ENCODE peak calls at places on chromosomes 12 and 14, in four cellular contexts. U is fibroblast of the aortic adventitia, L is uterus, M is GM23338. A is an unnamed sample.

GRCh38 chr12:27383429-27384260 is 51.0 kb downstream of the BMAL2 start:
- DNase-seq in U (peak; percentile 94), L (peak; percentile 70), M (peak; percentile 91), A (peak; percentile 86)

GRCh38 chr14:102500190-102500661 is 9.3 kb downstream of the ANKRD9 start:
- DNase-seq in U (peak; percentile 96), L (peak; percentile 43), M (no peak), A (peak; percentile 84)

GRCh38 chr12:132322206-132323132 is 6.9 kb downstream of the GALNT9 start:
- DNase-seq in U (no peak), L (no peak), M (no peak), A (peak; percentile 10)

GRCh38 chr12:55842681-55843429 is at the start of gene MMP19:
- DNase-seq in U (peak; percentile 83), L (peak; percentile 80), M (peak; percentile 74), A (peak; percentile 86)

GRCh38 chr12:115599251-115599811 is 678.2 kb downstream of the MED13L start:
- DNase-seq in U (peak; percentile 4), L (no peak), M (peak; percentile 47), A (no peak)

GRCh38 chr12:92739099-92739498 is 36.3 kb downstream of the PLEKHG7 start:
- DNase-seq in U (peak; percentile 19), L (no peak), M (peak; percentile 5), A (no peak)

GRCh38 chr12:54413284-54414190 is 5.5 kb downstream of the ITGA5 start:
- DNase-seq in U (no peak), L (no peak), M (no peak), A (peak; percentile 34)

GRCh38 chr12:79982371-79983062 is 47.6 kb upstream of the PPP1R12A start:
- DNase-seq in U (peak; percentile 24), L (no peak), M (no peak), A (no peak)

GRCh38 chr12:68240975-68241374 is 12.4 kb downstream of the IL22 start:
- DNase-seq in U (peak; percentile 52), L (peak; percentile 55), M (no peak), A (peak; percentile 77)

GRCh38 chr14:94079891-94080605 is 954 bp downstream of the DDX24 start:
- DNase-seq in U (peak; percentile 32), L (no peak), M (no peak), A (peak; percentile 14)

GRCh38 chr12:51246254-51246853 is 7.7 kb downstream of the DAZAP2 start:
- DNase-seq in U (peak; percentile 56), L (no peak), M (no peak), A (peak; percentile 77)

GRCh38 chr12:25959069-25959961 is 833 bp downstream of the RASSF8 start:
- DNase-seq in U (peak; percentile 93), L (peak; percentile 78), M (peak; percentile 64), A (peak; percentile 89)

GRCh38 chr12:113867258-113867657 is 98.9 kb downstream of the RBM19 start:
- DNase-seq in U (no peak), L (no peak), M (peak; percentile 68), A (peak; percentile 12)

GRCh38 chr12:32033411-32033810 is 73.2 kb upstream of the BICD1 start:
- DNase-seq in U (no peak), L (no peak), M (no peak), A (no peak)

GRCh38 chr14:25358330-25358729 is 308.4 kb upstream of the STXBP6 start:
- DNase-seq in U (no peak), L (no peak), M (no peak), A (no peak)

GRCh38 chr14:83826838-83827237 is 1703.1 kb upstream of the FLRT2 start:
- DNase-seq in U (peak; percentile 0), L (no peak), M (peak; percentile 20), A (peak; percentile 58)

GRCh38 chr14:32307881-32308582 is 21.1 kb upstream of the AKAP6 start:
- DNase-seq in U (no peak), L (no peak), M (no peak), A (no peak)

GRCh38 chr14:86513056-86513455 is 983.1 kb downstream of the FLRT2 start:
- DNase-seq in U (no peak), L (no peak), M (no peak), A (no peak)

GRCh38 chr12:26031814-26032213 is 73.3 kb downstream of the RASSF8 start:
- DNase-seq in U (no peak), L (no peak), M (no peak), A (peak; percentile 73)

GRCh38 chr14:43525647-43526046 is 981.4 kb downstream of the FSCB start:
- DNase-seq in U (no peak), L (no peak), M (no peak), A (no peak)

GRCh38 chr12:19186722-19187661 is 57.5 kb downstream of the PLEKHA5 start:
- DNase-seq in U (peak; percentile 84), L (no peak), M (peak; percentile 77), A (peak; percentile 74)

DNA sequence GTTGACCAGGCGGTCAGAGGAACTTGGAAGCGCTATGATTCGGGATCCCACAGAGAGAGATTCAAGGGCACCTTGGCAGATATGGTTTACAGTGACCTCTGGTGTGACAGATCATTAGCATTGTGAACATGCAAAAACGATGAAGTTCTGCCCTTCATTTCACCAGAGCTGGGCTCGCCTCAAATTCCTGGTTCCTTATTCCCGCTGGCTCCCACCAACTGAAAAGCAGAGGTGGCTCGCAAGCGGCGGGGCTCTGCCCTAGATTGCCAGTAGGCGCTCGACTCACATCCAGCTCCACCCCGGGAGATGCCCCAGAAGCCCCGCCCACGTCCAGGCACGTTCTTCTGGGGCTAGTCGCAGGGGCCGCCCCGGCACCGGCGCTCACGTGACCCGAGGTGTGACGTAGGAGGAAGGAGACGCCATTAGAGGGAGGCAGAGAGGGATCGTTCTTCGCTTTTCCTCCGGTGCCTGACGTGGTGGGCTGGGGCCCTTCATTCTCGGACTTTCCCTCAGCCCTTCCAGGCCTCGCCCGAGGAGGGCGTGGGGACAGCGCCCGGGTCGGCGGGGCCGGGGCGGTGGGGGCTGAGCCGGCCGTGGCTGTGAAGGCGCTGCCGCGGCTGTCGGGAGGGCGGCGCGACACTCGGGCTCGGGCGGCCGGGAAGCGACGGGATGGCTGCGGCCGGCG is at the start of gene RAB21:
- DNase-seq in U (peak; percentile 95), L (peak; percentile 98), M (peak; percentile 99), A (peak; percentile 97)
- TF ChIP-seq CTCF in U (peak; percentile 46), L (peak; percentile 34), M (peak; percentile 3), A (peak; percentile 35)

GRCh38 chr12:39620664-39621658 is 1.4 kb upstream of the ABCD2 start:
- DNase-seq in U (peak; percentile 5), L (no peak), M (no peak), A (peak; percentile 1)
- H3K4me3 ChIP-seq in U (peak overlapping the region; percentile 61), L (peak overlapping the region; percentile 46), M (peak overlapping the region; percentile 56), A (peak overlapping the region; percentile 65)

DNA sequence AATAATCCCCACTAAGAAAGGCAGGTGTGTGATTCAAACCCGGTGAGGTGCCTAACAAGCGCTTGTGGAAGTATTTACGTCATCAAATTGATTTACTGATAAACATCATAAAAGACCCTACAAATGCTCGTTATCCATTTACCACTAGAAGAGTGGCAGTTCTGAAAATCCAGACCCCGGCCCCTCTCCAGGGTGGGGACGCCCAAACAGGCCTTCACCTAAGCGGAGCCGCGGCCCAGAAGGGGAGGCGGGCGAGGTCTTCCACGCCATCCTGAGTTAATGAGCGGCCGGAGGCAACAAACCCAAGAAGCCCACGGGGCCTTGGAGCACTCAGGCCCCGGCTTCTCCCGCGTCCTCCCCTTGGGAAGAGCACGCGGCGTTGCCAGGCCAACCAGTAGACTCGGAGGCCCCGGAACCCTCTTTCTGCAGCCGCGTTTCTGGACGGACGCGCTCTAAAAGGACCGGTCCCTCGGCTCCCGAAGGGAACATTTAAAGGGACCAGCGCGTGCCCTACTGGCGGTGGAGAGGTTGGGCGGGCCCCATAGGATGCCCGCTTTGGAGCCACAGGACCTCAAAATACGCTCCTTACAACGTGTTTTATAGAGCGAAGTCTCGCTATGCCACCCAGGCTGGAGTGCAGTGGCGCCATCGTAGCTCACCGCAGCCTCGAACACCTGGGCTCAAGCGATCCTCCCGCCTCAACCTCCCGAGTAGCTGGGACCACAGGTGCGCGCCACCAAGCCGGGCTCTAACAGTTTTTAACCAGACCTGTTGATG is 3.5 kb downstream of the PTPN21 start:
- DNase-seq in U (peak; percentile 89), L (peak; percentile 73), M (peak; percentile 93), A (peak; percentile 90)
- TF ChIP-seq CTCF in U (peak; percentile 42), L (peak; percentile 54), M (peak; percentile 44), A (peak; percentile 39)

GRCh38 chr14:51781352-51781751 is 79.1 kb upstream of the GNG2 start:
- DNase-seq in U (no peak), L (no peak), M (no peak), A (no peak)

GRCh38 chr14:51774209-51774608 is 86.2 kb upstream of the GNG2 start:
- DNase-seq in U (no peak), L (no peak), M (no peak), A (no peak)

GRCh38 chr14:51780006-51780692 is 80.3 kb upstream of the GNG2 start:
- DNase-seq in U (peak; percentile 78), L (peak; percentile 85), M (peak; percentile 89), A (peak; percentile 69)

GRCh38 chr14:51780741-51781140 is 79.7 kb upstream of the GNG2 start:
- DNase-seq in U (peak; percentile 22), L (no peak), M (peak; percentile 30), A (peak; percentile 30)

GRCh38 chr14:51776102-51776894 is 84.1 kb upstream of the GNG2 start:
- DNase-seq in U (peak; percentile 79), L (peak; percentile 75), M (peak; percentile 89), A (peak; percentile 75)
- H3K4me3 ChIP-seq in U (peak overlapping the region; percentile 22), L (peak overlapping the region; percentile 32), M (peak overlapping the region; percentile 38), A (peak overlapping the region; percentile 30)